ENCODE peak calls at places on chromosomes 1 and 21, in ten cellular contexts. One of them, this sample, is unnamed.

GRCh38 chr1:10415211-10415930 is 14.9 kb upstream of the CENPS start:
- DNase-seq in breast epithelium: no peak
- DNase-seq in AML-193: peak
- DNase-seq in astrocyte of the cerebellum: no peak
- DNase-seq in iPS DF 19.7: no peak
- DNase-seq in cardiac muscle cell: no peak
- DNase-seq in M059J: peak
- DNase-seq in GM04503: peak
- DNase-seq in cerebellum: no peak
- DNase-seq in activated T-cell treated with anti-CD3 and anti-CD28 coated beads for 24 hours: no peak
- DNase-seq in this sample: peak

GRCh38 chr1:97063532-97063931 is 341.9 kb downstream of the PTBP2 start:
- DNase-seq in cardiac muscle cell: no peak
- DNase-seq in breast epithelium: no peak
- DNase-seq in iPS DF 19.7: no peak
- DNase-seq in AML-193: no peak
- DNase-seq in GM04503: no peak
- DNase-seq in M059J: no peak
- DNase-seq in astrocyte of the cerebellum: no peak
- DNase-seq in activated T-cell treated with anti-CD3 and anti-CD28 coated beads for 24 hours: no peak
- DNase-seq in cerebellum: no peak
- DNase-seq in this sample: no peak

GRCh38 chr1:205041998-205042910 is 758 bp upstream of the CNTN2 start:
- DNase-seq in cardiac muscle cell: no peak
- DNase-seq in GM04503: no peak
- DNase-seq in astrocyte of the cerebellum: no peak
- DNase-seq in breast epithelium: no peak
- DNase-seq in cerebellum: peak
- DNase-seq in AML-193: no peak
- DNase-seq in iPS DF 19.7: no peak
- DNase-seq in M059J: no peak
- DNase-seq in activated T-cell treated with anti-CD3 and anti-CD28 coated beads for 24 hours: no peak
- DNase-seq in this sample: no peak

GRCh38 chr1:242784074-242784473 is 259.6 kb upstream of the PLD5 start:
- DNase-seq in cardiac muscle cell: no peak
- DNase-seq in astrocyte of the cerebellum: no peak
- DNase-seq in iPS DF 19.7: no peak
- DNase-seq in cerebellum: no peak
- DNase-seq in breast epithelium: no peak
- DNase-seq in AML-193: no peak
- DNase-seq in M059J: no peak
- DNase-seq in activated T-cell treated with anti-CD3 and anti-CD28 coated beads for 24 hours: no peak
- DNase-seq in GM04503: no peak
- DNase-seq in this sample: no peak

GRCh38 chr1:230043102-230043501 is 23.9 kb upstream of the GALNT2 start:
- DNase-seq in M059J: no peak
- DNase-seq in activated T-cell treated with anti-CD3 and anti-CD28 coated beads for 24 hours: no peak
- DNase-seq in GM04503: no peak
- DNase-seq in iPS DF 19.7: no peak
- DNase-seq in cerebellum: no peak
- DNase-seq in cardiac muscle cell: no peak
- DNase-seq in breast epithelium: no peak
- DNase-seq in astrocyte of the cerebellum: no peak
- DNase-seq in AML-193: no peak
- DNase-seq in this sample: no peak

GRCh38 chr21:42781150-42781980 is 98.0 kb downstream of the WDR4 start:
- DNase-seq in activated T-cell treated with anti-CD3 and anti-CD28 coated beads for 24 hours: no peak
- DNase-seq in cardiac muscle cell: peak
- DNase-seq in M059J: peak
- DNase-seq in cerebellum: peak
- DNase-seq in breast epithelium: no peak
- DNase-seq in AML-193: no peak
- DNase-seq in iPS DF 19.7: no peak
- DNase-seq in astrocyte of the cerebellum: no peak
- DNase-seq in GM04503: no peak
- DNase-seq in this sample: no peak

GRCh38 chr1:109535971-109536491 is 3.6 kb upstream of the GPR61 start:
- DNase-seq in astrocyte of the cerebellum: no peak
- DNase-seq in cardiac muscle cell: peak
- DNase-seq in cerebellum: peak
- DNase-seq in breast epithelium: no peak
- DNase-seq in iPS DF 19.7: no peak
- DNase-seq in activated T-cell treated with anti-CD3 and anti-CD28 coated beads for 24 hours: no peak
- DNase-seq in M059J: no peak
- DNase-seq in GM04503: no peak
- DNase-seq in AML-193: no peak
- DNase-seq in this sample: no peak

GRCh38 chr1:116824631-116825399 is 70.6 kb downstream of the CD2 start:
- DNase-seq in cardiac muscle cell: no peak
- DNase-seq in activated T-cell treated with anti-CD3 and anti-CD28 coated beads for 24 hours: no peak
- DNase-seq in breast epithelium: no peak
- DNase-seq in M059J: no peak
- DNase-seq in cerebellum: no peak
- DNase-seq in AML-193: no peak
- DNase-seq in iPS DF 19.7: no peak
- DNase-seq in GM04503: no peak
- DNase-seq in astrocyte of the cerebellum: no peak
- DNase-seq in this sample: peak

GRCh38 chr1:157700711-157701110 is at the start of gene FCRL3:
- DNase-seq in cardiac muscle cell: no peak
- DNase-seq in astrocyte of the cerebellum: no peak
- DNase-seq in AML-193: no peak
- DNase-seq in activated T-cell treated with anti-CD3 and anti-CD28 coated beads for 24 hours: no peak
- DNase-seq in GM04503: no peak
- DNase-seq in breast epithelium: no peak
- DNase-seq in cerebellum: no peak
- DNase-seq in M059J: no peak
- DNase-seq in iPS DF 19.7: no peak
- DNase-seq in this sample: no peak

GRCh38 chr1:160610584-160611242 is 31.4 kb upstream of the CD84 start:
- DNase-seq in astrocyte of the cerebellum: no peak
- DNase-seq in cerebellum: no peak
- DNase-seq in breast epithelium: no peak
- DNase-seq in cardiac muscle cell: no peak
- DNase-seq in AML-193: no peak
- DNase-seq in activated T-cell treated with anti-CD3 and anti-CD28 coated beads for 24 hours: no peak
- DNase-seq in GM04503: no peak
- DNase-seq in M059J: no peak
- DNase-seq in iPS DF 19.7: no peak
- DNase-seq in this sample: no peak

GRCh38 chr1:52674497-52675384 is 23.4 kb downstream of the COA7 start:
- DNase-seq in activated T-cell treated with anti-CD3 and anti-CD28 coated beads for 24 hours: no peak
- DNase-seq in cardiac muscle cell: peak
- DNase-seq in astrocyte of the cerebellum: no peak
- DNase-seq in AML-193: no peak
- DNase-seq in iPS DF 19.7: peak
- DNase-seq in breast epithelium: no peak
- DNase-seq in GM04503: no peak
- DNase-seq in cerebellum: no peak
- DNase-seq in M059J: peak
- DNase-seq in this sample: peak

GRCh38 chr1:67367370-67368345 is 60.0 kb downstream of the IL12RB2 start:
- DNase-seq in cardiac muscle cell: peak
- DNase-seq in iPS DF 19.7: no peak
- DNase-seq in GM04503: no peak
- DNase-seq in activated T-cell treated with anti-CD3 and anti-CD28 coated beads for 24 hours: no peak
- DNase-seq in M059J: peak
- DNase-seq in cerebellum: no peak
- DNase-seq in astrocyte of the cerebellum: no peak
- DNase-seq in breast epithelium: no peak
- DNase-seq in AML-193: no peak
- DNase-seq in this sample: no peak

GRCh38 chr1:109959974-109960744 is 24.4 kb upstream of the AHCYL1 start:
- DNase-seq in breast epithelium: no peak
- DNase-seq in activated T-cell treated with anti-CD3 and anti-CD28 coated beads for 24 hours: no peak
- DNase-seq in astrocyte of the cerebellum: no peak
- DNase-seq in cardiac muscle cell: peak
- DNase-seq in GM04503: peak
- DNase-seq in iPS DF 19.7: peak
- DNase-seq in M059J: peak
- DNase-seq in cerebellum: no peak
- DNase-seq in AML-193: no peak
- DNase-seq in this sample: peak

GRCh38 chr1:229893762-229894444 is 173.1 kb upstream of the GALNT2 start:
- DNase-seq in astrocyte of the cerebellum: no peak
- DNase-seq in cerebellum: no peak
- DNase-seq in activated T-cell treated with anti-CD3 and anti-CD28 coated beads for 24 hours: no peak
- DNase-seq in breast epithelium: no peak
- DNase-seq in M059J: peak
- DNase-seq in iPS DF 19.7: no peak
- DNase-seq in cardiac muscle cell: no peak
- DNase-seq in GM04503: no peak
- DNase-seq in AML-193: no peak
- DNase-seq in this sample: peak

GRCh38 chr1:206725053-206725963 is 40.6 kb downstream of the MAPKAPK2 start:
- DNase-seq in activated T-cell treated with anti-CD3 and anti-CD28 coated beads for 24 hours: peak
- DNase-seq in AML-193: peak
- DNase-seq in breast epithelium: no peak
- DNase-seq in M059J: peak
- DNase-seq in GM04503: no peak
- DNase-seq in cardiac muscle cell: peak
- DNase-seq in astrocyte of the cerebellum: no peak
- DNase-seq in cerebellum: no peak
- DNase-seq in iPS DF 19.7: no peak
- DNase-seq in this sample: no peak

GRCh38 chr1:158838660-158839059 is 7.5 kb downstream of the MNDA start:
- DNase-seq in breast epithelium: no peak
- DNase-seq in M059J: no peak
- DNase-seq in AML-193: no peak
- DNase-seq in GM04503: no peak
- DNase-seq in iPS DF 19.7: no peak
- DNase-seq in cardiac muscle cell: no peak
- DNase-seq in astrocyte of the cerebellum: no peak
- DNase-seq in cerebellum: no peak
- DNase-seq in activated T-cell treated with anti-CD3 and anti-CD28 coated beads for 24 hours: no peak
- DNase-seq in this sample: no peak

GRCh38 chr1:24643362-24644346 is 552 bp downstream of the SRRM1 start:
- DNase-seq in cerebellum: no peak
- DNase-seq in GM04503: no peak
- DNase-seq in AML-193: peak
- DNase-seq in breast epithelium: no peak
- DNase-seq in astrocyte of the cerebellum: no peak
- DNase-seq in iPS DF 19.7: no peak
- DNase-seq in M059J: peak
- DNase-seq in cardiac muscle cell: peak
- DNase-seq in activated T-cell treated with anti-CD3 and anti-CD28 coated beads for 24 hours: peak
- DNase-seq in this sample: peak

GRCh38 chr1:204080163-204080903 is 7.4 kb downstream of the SOX13 start:
- DNase-seq in GM04503: peak
- DNase-seq in activated T-cell treated with anti-CD3 and anti-CD28 coated beads for 24 hours: no peak
- DNase-seq in breast epithelium: peak
- DNase-seq in AML-193: no peak
- DNase-seq in astrocyte of the cerebellum: peak
- DNase-seq in cerebellum: no peak
- DNase-seq in M059J: peak
- DNase-seq in iPS DF 19.7: peak
- DNase-seq in cardiac muscle cell: peak
- DNase-seq in this sample: peak

GRCh38 chr1:46072975-46073374 is 59.5 kb downstream of the PIK3R3 start:
- DNase-seq in astrocyte of the cerebellum: no peak
- DNase-seq in cerebellum: no peak
- DNase-seq in activated T-cell treated with anti-CD3 and anti-CD28 coated beads for 24 hours: no peak
- DNase-seq in cardiac muscle cell: no peak
- DNase-seq in AML-193: no peak
- DNase-seq in GM04503: no peak
- DNase-seq in breast epithelium: no peak
- DNase-seq in iPS DF 19.7: no peak
- DNase-seq in M059J: peak
- DNase-seq in this sample: no peak

GRCh38 chr1:1847501-1848289 is 43.2 kb downstream of the GNB1 start:
- DNase-seq in M059J: no peak
- DNase-seq in AML-193: no peak
- DNase-seq in breast epithelium: no peak
- DNase-seq in cerebellum: no peak
- DNase-seq in astrocyte of the cerebellum: no peak
- DNase-seq in iPS DF 19.7: no peak
- DNase-seq in cardiac muscle cell: no peak
- DNase-seq in GM04503: no peak
- DNase-seq in activated T-cell treated with anti-CD3 and anti-CD28 coated beads for 24 hours: no peak
- DNase-seq in this sample: no peak

GRCh38 chr1:220813013-220813412 is 26.3 kb downstream of the MTARC1 start:
- DNase-seq in M059J: peak
- DNase-seq in astrocyte of the cerebellum: no peak
- DNase-seq in activated T-cell treated with anti-CD3 and anti-CD28 coated beads for 24 hours: no peak
- DNase-seq in cerebellum: no peak
- DNase-seq in breast epithelium: no peak
- DNase-seq in GM04503: no peak
- DNase-seq in AML-193: no peak
- DNase-seq in iPS DF 19.7: no peak
- DNase-seq in cardiac muscle cell: no peak
- DNase-seq in this sample: no peak

This sample was measured in A172.